ENCODE peak calls at places on chromosome 20, in six cellular contexts. Z is stomach, D is breast epithelium, T is GM12878, Q is tibial artery, V is fibroblast of lung. U is an unnamed sample. For H3K4me1, the result is how much of the 10 kb centered on the place peaks cover.

GRCh38 chr20:50655325-50655880 is 35.9 kb downstream of the RIPOR3 start:
- DNase-seq in Z (no peak), D (peak), T (no peak), Q (peak), V (peak), U (peak)

GRCh38 chr20:62366370-62367135 is 559 bp downstream of the LAMA5 start:
- DNase-seq in Z (no peak), D (no peak), T (no peak), Q (no peak), V (no peak), U (no peak)

GRCh38 chr20:22905667-22906066 is 129.4 kb upstream of the SSTR4 start:
- DNase-seq in Z (no peak), D (peak), T (no peak), Q (peak), V (peak), U (peak)

GRCh38 chr20:46194409-46194808 is 76.3 kb downstream of the CD40 start:
- DNase-seq in Z (no peak), D (no peak), T (no peak), Q (no peak), V (no peak), U (no peak)

GRCh38 chr20:50919567-50919966 is 11.7 kb downstream of the ADNP start:
- DNase-seq in Z (peak), D (no peak), T (no peak), Q (peak), V (peak), U (no peak)

GRCh38 chr20:21607971-21608735 is 94.3 kb upstream of the NKX2-2 start:
- DNase-seq in Z (no peak), D (peak), T (no peak), Q (no peak), V (no peak), U (no peak)

GRCh38 chr20:32454164-32455145 is 96.3 kb downstream of the ASXL1 start:
- DNase-seq in Z (no peak), D (no peak), T (no peak), Q (no peak), V (no peak), U (no peak)

GRCh38 chr20:63483834-63484233 is 11.4 kb upstream of the KCNQ2 start:
- DNase-seq in Z (no peak), D (no peak), T (no peak), Q (no peak), V (no peak), U (no peak)

GRCh38 chr20:46221271-46221670 is 87.0 kb downstream of the CDH22 start:
- DNase-seq in Z (no peak), D (no peak), T (no peak), Q (no peak), V (no peak), U (no peak)

GRCh38 chr20:63132131-63132714 is 83.7 kb downstream of the YTHDF1 start:
- DNase-seq in Z (no peak), D (no peak), T (no peak), Q (peak), V (no peak), U (no peak)

GRCh38 chr20:8394308-8394945 is 262.4 kb downstream of the PLCB1 start:
- DNase-seq in Z (no peak), D (no peak), T (peak), Q (no peak), V (peak), U (no peak)

GRCh38 chr20:64138276-64138815 is 25.9 kb upstream of the MYT1 start:
- DNase-seq in Z (no peak), D (no peak), T (no peak), Q (no peak), V (no peak), U (no peak)

GRCh38 chr20:63754008-63754407 is 14.4 kb downstream of the SLC2A4RG start:
- DNase-seq in Z (no peak), D (no peak), T (no peak), Q (no peak), V (no peak), U (no peak)

GRCh38 chr20:63293866-63294535 is 1.0 kb downstream of the COL20A1 start:
- DNase-seq in Z (no peak), D (no peak), T (no peak), Q (no peak), V (no peak), U (no peak)

GRCh38 chr20:64103871-64104666 is 3.3 kb downstream of the NPBWR2 start:
- DNase-seq in Z (no peak), D (no peak), T (no peak), Q (no peak), V (no peak), U (peak)

GRCh38 chr20:51042657-51043247 is 19.8 kb upstream of the KCNG1 start:
- DNase-seq in Z (no peak), D (no peak), T (no peak), Q (no peak), V (no peak), U (no peak)

GRCh38 chr20:46214831-46215488 is 93.3 kb downstream of the CDH22 start:
- DNase-seq in Z (no peak), D (no peak), T (no peak), Q (no peak), V (no peak), U (no peak)

GRCh38 chr20:982754-983153 is 19.4 kb downstream of the RSPO4 start:
- DNase-seq in Z (no peak), D (no peak), T (no peak), Q (no peak), V (no peak), U (no peak)

GRCh38 chr20:12175538-12175937 is 257.8 kb downstream of the BTBD3 start:
- DNase-seq in Z (no peak), D (no peak), T (no peak), Q (no peak), V (no peak), U (peak)

GRCh38 chr20:62816879-62817873 is at the start of gene COL9A3:
- DNase-seq in Z (no peak), D (no peak), T (no peak), Q (no peak), V (no peak), U (no peak)

GRCh38 chr20:44031822-44032582 is 117.3 kb downstream of the TOX2 start:
- DNase-seq in Z (no peak), D (no peak), T (no peak), Q (no peak), V (no peak), U (no peak)

GRCh38 chr20:52747736-52748135 is 224.4 kb upstream of the TSHZ2 start:
- DNase-seq in Z (no peak), D (no peak), T (no peak), Q (no peak), V (peak), U (peak)

GRCh38 chr20:44717986-44718385 is 2.8 kb downstream of the CCN5 start:
- DNase-seq in Z (no peak), D (no peak), T (no peak), Q (no peak), V (no peak), U (no peak)

GRCh38 chr20:62367483-62368302 is 581 bp upstream of the LAMA5 start:
- DNase-seq in Z (peak), D (no peak), T (no peak), Q (no peak), V (no peak), U (peak)

GRCh38 chr20:12086359-12086758 is 168.7 kb downstream of the BTBD3 start:
- DNase-seq in Z (no peak), D (no peak), T (no peak), Q (no peak), V (peak), U (no peak)

GRCh38 chr20:43448748-43449535 is 8.8 kb upstream of the SRSF6 start:
- DNase-seq in Z (peak), D (no peak), T (peak), Q (no peak), V (peak), U (peak)

GRCh38 chr20:31981784-31982183 is 13.8 kb downstream of the XKR7 start:
- DNase-seq in Z (no peak), D (no peak), T (no peak), Q (no peak), V (no peak), U (no peak)

GRCh38 chr20:52996726-52997125 is 24.6 kb downstream of the TSHZ2 start:
- DNase-seq in Z (no peak), D (no peak), T (no peak), Q (no peak), V (no peak), U (no peak)

GRCh38 chr20:57426831-57427230 is 35.6 kb downstream of the RBM38 start:
- DNase-seq in Z (no peak), D (no peak), T (no peak), Q (no peak), V (no peak), U (no peak)

DNA sequence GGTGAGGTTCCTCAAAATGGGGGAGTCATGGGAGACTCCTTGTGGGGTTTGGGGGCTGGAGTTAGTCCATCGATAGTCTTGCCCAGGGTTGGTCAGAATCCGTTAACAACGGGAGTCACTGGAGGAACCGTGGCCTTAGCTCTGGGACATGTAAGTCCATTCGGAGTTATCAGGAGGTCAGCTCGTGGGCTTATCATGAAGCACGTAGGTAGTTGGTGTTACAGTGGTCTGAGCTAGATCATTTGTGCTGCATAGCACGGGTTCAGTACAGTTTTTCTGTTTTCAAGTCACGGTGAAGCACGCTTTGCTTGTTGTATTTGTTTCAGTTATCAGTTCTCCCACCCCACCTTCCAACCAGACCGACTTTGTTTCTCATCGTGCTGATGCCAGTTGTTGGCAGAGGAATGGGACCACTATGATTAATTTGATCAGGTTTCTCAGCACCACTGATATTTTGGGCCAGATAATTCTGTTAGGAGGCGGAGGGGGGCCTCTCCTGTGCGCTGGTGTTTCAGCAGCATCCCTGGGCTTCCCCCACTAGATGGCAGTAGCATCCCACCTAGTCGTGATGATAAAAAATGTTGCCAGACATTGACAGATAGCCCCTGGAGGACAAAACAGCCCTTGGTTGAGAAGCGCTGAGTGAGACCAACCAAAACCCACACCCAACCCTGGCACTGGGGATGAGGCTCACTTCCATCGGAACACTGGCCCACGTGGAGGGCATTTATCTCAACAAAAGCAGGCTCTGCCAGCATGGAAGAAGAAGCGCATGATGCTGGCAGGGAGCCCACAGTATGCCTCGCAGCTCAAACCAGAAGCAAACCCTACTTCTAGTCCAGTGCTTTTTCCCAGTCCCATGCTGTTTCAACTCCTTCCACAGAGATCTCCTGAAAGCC is 2.2 kb upstream of the APMAP start:
- DNase-seq in Z (peak), D (peak), T (peak), Q (peak), V (peak), U (peak)
- TF ChIP-seq CTCF in Z (no peak), D (peak), T (peak), Q (peak), V (peak), U (peak)

DNA sequence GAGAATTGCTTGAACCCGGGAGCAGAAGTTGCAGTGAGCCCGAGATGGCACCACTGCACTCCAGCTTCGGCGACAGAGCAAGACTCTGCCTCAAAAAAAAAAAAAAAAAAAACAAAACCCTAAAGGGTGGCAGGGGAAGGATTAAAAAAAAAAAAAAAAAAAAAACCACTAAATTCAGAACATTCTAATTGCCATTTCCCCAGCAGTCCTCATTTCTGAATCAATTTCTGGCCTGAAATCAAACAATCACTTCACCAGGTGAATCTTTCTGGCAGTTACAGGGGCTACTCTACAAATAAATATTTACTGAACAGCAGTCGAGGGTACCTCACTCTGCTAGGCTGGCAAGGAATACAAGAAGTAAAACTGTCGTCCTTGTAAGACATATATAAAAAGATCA is 1.2 kb downstream of the UQCC1 start:
- DNase-seq in Z (no peak), D (no peak), T (no peak), Q (no peak), V (no peak), U (no peak)
- H3K4me3 ChIP-seq in Z (peak), D (peak), T (peak), Q (no peak), V (peak), U (no peak)

GRCh38 chr20:48147326-48147725 is 362.0 kb upstream of the SULF2 start:
- DNase-seq in Z (no peak), D (no peak), T (no peak), Q (no peak), V (no peak), U (peak)

GRCh38 chr20:48143435-48144081 is 358.3 kb upstream of the SULF2 start:
- DNase-seq in Z (no peak), D (no peak), T (no peak), Q (no peak), V (no peak), U (no peak)

GRCh38 chr20:48148020-48148419 is 362.7 kb upstream of the SULF2 start:
- DNase-seq in Z (no peak), D (no peak), T (no peak), Q (no peak), V (no peak), U (no peak)

GRCh38 chr20:48148916-48149672 is 363.8 kb upstream of the SULF2 start:
- DNase-seq in Z (no peak), D (no peak), T (no peak), Q (no peak), V (no peak), U (no peak)

DNA sequence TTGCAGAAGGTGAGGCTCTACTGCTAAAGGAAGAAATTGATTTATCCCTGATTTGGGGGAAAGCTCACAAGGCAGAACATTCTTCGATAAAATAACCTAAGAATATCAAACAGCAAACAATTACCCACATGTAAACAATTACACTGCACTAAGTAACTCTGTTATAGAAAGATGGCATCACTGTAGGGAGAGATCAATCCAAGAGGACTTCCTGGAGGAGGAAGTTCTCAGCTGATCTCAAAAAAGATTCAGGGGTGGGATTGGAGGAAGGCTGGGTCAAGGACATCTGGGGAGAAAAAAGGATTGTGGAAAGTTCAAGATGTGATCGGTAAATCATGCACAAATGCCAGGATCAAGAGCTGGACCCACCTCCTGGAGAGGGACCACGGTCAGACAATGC is 361.0 kb upstream of the SULF2 start:
- DNase-seq in Z (no peak), D (no peak), T (no peak), Q (no peak), V (no peak), U (no peak)
- H3K4me1 ChIP-seq in Z (under half), D (under half), T (under half), Q (under half), V (under half), U (under half)

GRCh38 chr20:10469599-10469998 is 34.5 kb downstream of the SLX4IP start:
- DNase-seq in Z (no peak), D (peak), T (no peak), Q (peak), V (peak), U (peak)
- TF ChIP-seq CTCF in Z (no peak), D (peak), T (peak), Q (peak), V (peak), U (no peak)

GRCh38 chr20:49285813-49286494 is 8.1 kb upstream of the ZNFX1 start:
- DNase-seq in Z (no peak), D (no peak), T (no peak), Q (no peak), V (no peak), U (no peak)
- H3K4me3 ChIP-seq in Z (no peak), D (no peak), T (peak), Q (no peak), V (no peak), U (no peak)

GRCh38 chr20:17834804-17835203 is 133.8 kb downstream of the SNX5 start:
- DNase-seq in Z (no peak), D (no peak), T (no peak), Q (no peak), V (no peak), U (no peak)

GRCh38 chr20:17835240-17835940 is 133.2 kb downstream of the SNX5 start:
- DNase-seq in Z (no peak), D (peak), T (no peak), Q (peak), V (peak), U (no peak)

GRCh38 chr20:17835941-17836861 is 132.4 kb downstream of the SNX5 start:
- DNase-seq in Z (no peak), D (peak), T (no peak), Q (peak), V (peak), U (peak)

GRCh38 chr20:17840423-17840822 is 128.2 kb downstream of the SNX5 start:
- DNase-seq in Z (no peak), D (no peak), T (no peak), Q (no peak), V (no peak), U (no peak)

DNA sequence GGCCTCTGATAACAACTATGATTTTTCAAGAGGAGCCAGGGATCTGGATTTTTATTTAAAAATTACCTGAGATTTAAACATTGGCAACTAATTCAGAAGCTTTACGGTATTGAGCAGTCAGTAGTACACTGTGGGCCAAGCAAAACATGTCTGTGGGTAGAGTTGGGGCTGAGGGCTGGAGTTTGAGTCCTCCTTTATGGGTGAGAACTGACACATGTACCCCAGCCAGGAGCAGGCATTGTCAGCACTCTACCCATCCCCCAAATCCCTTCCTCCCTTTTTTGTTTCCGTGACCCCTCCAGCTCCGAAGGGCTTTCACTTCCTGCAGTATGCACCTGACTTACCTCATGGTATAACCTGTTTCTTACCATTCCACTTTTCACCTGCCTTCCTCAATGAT is 131.4 kb downstream of the SNX5 start:
- DNase-seq in Z (no peak), D (no peak), T (no peak), Q (no peak), V (no peak), U (no peak)
- H3K4me1 ChIP-seq in Z (under half), D (under half), T (under half), Q (under half), V (under half), U (under half)